ENCODE peak calls at places on chromosome 7, in five cellular contexts. One of them, this sample, is unnamed.

GRCh38 chr7:44196450-44196872 is 4.3 kb upstream of the YKT6 start:
- DNase-seq in H7: peak
- DNase-seq in tibial artery: no peak
- DNase-seq in WERI-Rb-1: peak
- DNase-seq in upper lobe of right lung: peak
- DNase-seq in this sample: no peak

GRCh38 chr7:156752371-156753297 is 112.1 kb downstream of the RNF32 start:
- DNase-seq in H7: no peak
- DNase-seq in tibial artery: no peak
- DNase-seq in WERI-Rb-1: no peak
- DNase-seq in upper lobe of right lung: no peak
- DNase-seq in this sample: peak

GRCh38 chr7:37040330-37040729 is 316.0 kb upstream of the AOAH start:
- DNase-seq in H7: no peak
- DNase-seq in tibial artery: no peak
- DNase-seq in WERI-Rb-1: no peak
- DNase-seq in upper lobe of right lung: no peak
- DNase-seq in this sample: no peak

GRCh38 chr7:21675255-21675654 is 132.4 kb downstream of the DNAH11 start:
- DNase-seq in H7: no peak
- DNase-seq in tibial artery: no peak
- DNase-seq in WERI-Rb-1: no peak
- DNase-seq in upper lobe of right lung: no peak
- DNase-seq in this sample: no peak

GRCh38 chr7:158815046-158815445 is 14.3 kb downstream of the ESYT2 start:
- DNase-seq in H7: peak
- DNase-seq in tibial artery: no peak
- DNase-seq in WERI-Rb-1: no peak
- DNase-seq in upper lobe of right lung: no peak
- DNase-seq in this sample: peak

GRCh38 chr7:135326636-135327280 is 93.1 kb downstream of the STRA8 start:
- DNase-seq in H7: no peak
- DNase-seq in tibial artery: no peak
- DNase-seq in WERI-Rb-1: no peak
- DNase-seq in upper lobe of right lung: no peak
- DNase-seq in this sample: no peak

GRCh38 chr7:14767716-14768425 is 134.7 kb downstream of the DGKB start:
- DNase-seq in H7: no peak
- DNase-seq in tibial artery: no peak
- DNase-seq in WERI-Rb-1: no peak
- DNase-seq in upper lobe of right lung: no peak
- DNase-seq in this sample: no peak

GRCh38 chr7:157432541-157432956 is 95.7 kb downstream of the DNAJB6 start:
- DNase-seq in H7: peak
- DNase-seq in tibial artery: peak
- DNase-seq in WERI-Rb-1: peak
- DNase-seq in upper lobe of right lung: peak
- DNase-seq in this sample: peak

GRCh38 chr7:7564323-7564780 is 2.3 kb upstream of the MIOS start:
- DNase-seq in H7: no peak
- DNase-seq in tibial artery: no peak
- DNase-seq in WERI-Rb-1: no peak
- DNase-seq in upper lobe of right lung: no peak
- DNase-seq in this sample: peak

GRCh38 chr7:7565018-7565680 is 1.5 kb upstream of the MIOS start:
- DNase-seq in H7: no peak
- DNase-seq in tibial artery: no peak
- DNase-seq in WERI-Rb-1: peak
- DNase-seq in upper lobe of right lung: no peak
- DNase-seq in this sample: no peak

GRCh38 chr7:7567898-7568531 is 1.3 kb downstream of the MIOS start:
- DNase-seq in H7: no peak
- DNase-seq in tibial artery: no peak
- DNase-seq in WERI-Rb-1: no peak
- DNase-seq in upper lobe of right lung: no peak
- DNase-seq in this sample: no peak

GRCh38 chr7:7566651-7567611 is at the start of gene MIOS:
- DNase-seq in H7: peak
- DNase-seq in tibial artery: peak
- DNase-seq in WERI-Rb-1: peak
- DNase-seq in upper lobe of right lung: peak
- DNase-seq in this sample: no peak

DNA sequence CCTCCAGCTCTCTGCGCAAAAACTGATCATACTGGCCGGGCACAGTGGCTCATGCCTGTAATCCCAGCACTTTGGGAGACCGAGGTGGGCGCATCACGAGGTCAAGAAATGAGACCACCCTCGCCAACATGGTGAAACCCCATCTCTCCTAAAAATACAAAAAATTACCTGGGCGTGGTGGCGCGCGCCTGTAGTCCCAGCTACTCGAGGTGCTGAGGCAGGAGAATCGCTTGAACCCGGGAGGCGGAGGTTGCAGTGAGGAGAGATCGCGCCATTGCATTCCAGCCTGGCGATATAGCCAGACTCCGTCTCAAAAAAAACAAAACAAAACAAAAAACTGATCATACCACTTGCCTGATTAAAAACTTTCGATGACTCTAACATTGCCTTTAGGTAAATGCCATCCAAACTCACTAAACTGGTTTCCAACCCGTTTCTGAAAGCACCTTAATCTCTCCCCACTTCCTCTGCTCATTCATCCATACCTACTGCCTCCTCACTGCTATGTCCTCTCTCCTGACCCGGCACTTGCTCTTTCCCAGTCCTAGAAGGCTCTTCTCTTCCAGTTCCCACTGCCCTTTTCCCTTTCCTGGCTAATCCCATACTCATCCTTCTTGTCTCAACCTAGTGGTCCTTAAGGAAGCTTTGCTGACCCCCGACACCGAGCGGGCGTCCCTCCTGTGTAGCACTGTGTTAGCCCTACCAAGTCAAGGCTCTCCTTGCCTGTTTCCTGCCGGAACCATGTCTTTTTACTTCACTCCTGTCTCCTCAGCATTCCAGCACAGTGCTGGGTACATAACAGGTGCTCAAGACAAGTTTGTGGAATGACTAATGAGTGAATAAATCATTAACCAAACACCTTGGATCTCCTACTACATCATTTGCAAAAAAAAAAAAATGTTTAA is 686 bp upstream of the MIOS start:
- DNase-seq in H7: peak
- DNase-seq in tibial artery: no peak
- DNase-seq in WERI-Rb-1: peak
- DNase-seq in upper lobe of right lung: no peak
- DNase-seq in this sample: no peak
- H3K4me3 ChIP-seq in H7: no peak
- H3K4me3 ChIP-seq in tibial artery: peak
- H3K4me3 ChIP-seq in WERI-Rb-1: peak
- H3K4me3 ChIP-seq in upper lobe of right lung: peak
- H3K4me3 ChIP-seq in this sample: peak

DNA sequence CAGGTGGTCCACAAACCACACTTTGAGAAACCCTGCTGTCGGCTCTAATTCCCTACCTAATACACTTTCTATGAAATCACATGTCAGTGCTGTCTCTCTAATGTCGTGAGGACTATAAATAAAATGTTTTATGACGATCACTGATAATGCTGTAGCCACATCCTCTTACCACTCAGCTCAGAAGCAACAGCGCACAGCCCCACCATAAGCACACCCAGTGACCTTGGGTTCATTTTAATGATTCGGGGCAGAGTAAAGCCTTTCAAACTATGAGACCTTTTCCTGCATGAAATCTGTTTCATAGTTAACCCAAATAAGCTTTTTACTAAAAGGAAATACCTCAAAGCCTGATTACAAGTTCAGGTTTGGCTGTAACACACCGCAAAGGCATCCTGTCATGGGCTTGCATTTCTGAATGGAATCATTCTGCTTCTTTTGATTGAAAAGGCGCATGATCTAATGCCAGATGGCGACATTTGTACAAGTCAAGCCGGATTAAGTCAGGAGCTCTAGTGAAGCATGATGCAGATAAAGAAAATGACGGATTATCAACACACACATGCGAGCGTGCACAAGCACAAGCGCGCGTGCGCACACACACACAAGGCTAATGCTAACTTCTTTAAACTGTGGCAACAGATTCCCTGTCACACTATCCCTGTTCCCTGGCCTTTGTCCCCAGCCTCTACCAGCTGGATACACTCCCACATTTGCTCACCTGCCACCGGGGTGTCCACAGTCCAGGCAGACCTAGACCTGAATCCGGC is 180.5 kb upstream of the PDE1C start:
- DNase-seq in H7: no peak
- DNase-seq in tibial artery: no peak
- DNase-seq in WERI-Rb-1: peak
- DNase-seq in upper lobe of right lung: no peak
- DNase-seq in this sample: no peak
- H3K4me3 ChIP-seq in H7: no peak
- H3K4me3 ChIP-seq in tibial artery: no peak
- H3K4me3 ChIP-seq in WERI-Rb-1: peak
- H3K4me3 ChIP-seq in upper lobe of right lung: no peak
- H3K4me3 ChIP-seq in this sample: no peak

GRCh38 chr7:99383203-99383602 is 8.7 kb downstream of the ARPC1B start:
- DNase-seq in H7: no peak
- DNase-seq in tibial artery: no peak
- DNase-seq in WERI-Rb-1: no peak
- DNase-seq in upper lobe of right lung: no peak
- DNase-seq in this sample: no peak

GRCh38 chr7:99380032-99380822 is 5.7 kb downstream of the ARPC1B start:
- DNase-seq in H7: peak
- DNase-seq in tibial artery: no peak
- DNase-seq in WERI-Rb-1: no peak
- DNase-seq in upper lobe of right lung: no peak
- DNase-seq in this sample: no peak

GRCh38 chr7:99380823-99381663 is 6.5 kb downstream of the ARPC1B start:
- DNase-seq in H7: no peak
- DNase-seq in tibial artery: no peak
- DNase-seq in WERI-Rb-1: no peak
- DNase-seq in upper lobe of right lung: no peak
- DNase-seq in this sample: no peak

GRCh38 chr7:99383791-99384370 is 9.4 kb downstream of the ARPC1B start:
- DNase-seq in H7: no peak
- DNase-seq in tibial artery: no peak
- DNase-seq in WERI-Rb-1: no peak
- DNase-seq in upper lobe of right lung: no peak
- DNase-seq in this sample: no peak

GRCh38 chr7:99381664-99382075 is 7.1 kb downstream of the ARPC1B start:
- DNase-seq in H7: peak
- DNase-seq in tibial artery: no peak
- DNase-seq in WERI-Rb-1: no peak
- DNase-seq in upper lobe of right lung: no peak
- DNase-seq in this sample: no peak
- H3K4me3 ChIP-seq in H7: no peak
- H3K4me3 ChIP-seq in tibial artery: no peak
- H3K4me3 ChIP-seq in WERI-Rb-1: no peak
- H3K4me3 ChIP-seq in upper lobe of right lung: no peak
- H3K4me3 ChIP-seq in this sample: no peak

GRCh38 chr7:18498327-18498726 is 2.8 kb downstream of the HDAC9 start:
- DNase-seq in H7: no peak
- DNase-seq in tibial artery: no peak
- DNase-seq in WERI-Rb-1: no peak
- DNase-seq in upper lobe of right lung: no peak
- DNase-seq in this sample: no peak

GRCh38 chr7:18496336-18496700 is 769 bp downstream of the HDAC9 start:
- DNase-seq in H7: no peak
- DNase-seq in tibial artery: no peak
- DNase-seq in WERI-Rb-1: no peak
- DNase-seq in upper lobe of right lung: no peak
- DNase-seq in this sample: no peak

GRCh38 chr7:18497082-18497481 is 1.5 kb downstream of the HDAC9 start:
- DNase-seq in H7: no peak
- DNase-seq in tibial artery: no peak
- DNase-seq in WERI-Rb-1: no peak
- DNase-seq in upper lobe of right lung: no peak
- DNase-seq in this sample: no peak

GRCh38 chr7:18497800-18498199 is 2.3 kb downstream of the HDAC9 start:
- DNase-seq in H7: no peak
- DNase-seq in tibial artery: no peak
- DNase-seq in WERI-Rb-1: no peak
- DNase-seq in upper lobe of right lung: no peak
- DNase-seq in this sample: no peak

DNA sequence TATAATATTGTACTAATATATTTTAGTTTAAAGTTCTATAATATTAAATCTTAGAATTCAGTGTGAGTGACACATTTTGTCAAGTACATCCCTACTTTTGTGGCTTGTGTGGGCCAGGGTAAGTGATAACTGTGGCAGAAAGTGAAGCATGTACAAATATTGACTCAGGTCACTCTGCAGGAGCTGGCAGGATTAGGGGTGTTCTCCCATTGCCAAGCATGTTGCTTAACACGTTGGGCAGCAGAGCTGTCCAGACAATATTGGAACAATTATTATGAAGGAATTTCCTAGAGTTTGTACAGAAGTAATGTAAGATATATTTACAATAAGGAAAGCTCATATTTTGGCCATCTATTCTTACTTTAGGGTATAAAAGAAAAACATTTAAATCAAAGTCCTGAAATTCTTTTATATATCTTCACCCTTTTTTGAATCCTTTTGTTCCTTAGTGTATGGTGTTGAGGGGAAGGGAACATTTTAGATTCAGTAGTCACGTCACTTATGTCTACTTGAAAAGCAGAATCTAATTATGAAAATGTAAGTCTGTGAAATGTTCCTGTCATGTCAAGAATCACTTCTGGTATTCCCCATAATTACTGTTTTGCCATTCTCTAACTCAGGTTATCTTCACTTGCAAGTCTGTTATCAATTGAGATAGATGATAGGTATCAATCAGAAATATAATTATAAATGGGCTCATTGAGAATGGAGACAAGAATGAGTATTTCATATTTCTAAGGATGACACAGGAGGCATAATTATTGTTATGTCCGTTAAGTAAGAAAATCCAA is 4.1 kb downstream of the HDAC9 start:
- DNase-seq in H7: no peak
- DNase-seq in tibial artery: peak
- DNase-seq in WERI-Rb-1: no peak
- DNase-seq in upper lobe of right lung: no peak
- DNase-seq in this sample: no peak
- H3K4me3 ChIP-seq in H7: no peak
- H3K4me3 ChIP-seq in tibial artery: no peak
- H3K4me3 ChIP-seq in WERI-Rb-1: no peak
- H3K4me3 ChIP-seq in upper lobe of right lung: no peak
- H3K4me3 ChIP-seq in this sample: no peak

DNA sequence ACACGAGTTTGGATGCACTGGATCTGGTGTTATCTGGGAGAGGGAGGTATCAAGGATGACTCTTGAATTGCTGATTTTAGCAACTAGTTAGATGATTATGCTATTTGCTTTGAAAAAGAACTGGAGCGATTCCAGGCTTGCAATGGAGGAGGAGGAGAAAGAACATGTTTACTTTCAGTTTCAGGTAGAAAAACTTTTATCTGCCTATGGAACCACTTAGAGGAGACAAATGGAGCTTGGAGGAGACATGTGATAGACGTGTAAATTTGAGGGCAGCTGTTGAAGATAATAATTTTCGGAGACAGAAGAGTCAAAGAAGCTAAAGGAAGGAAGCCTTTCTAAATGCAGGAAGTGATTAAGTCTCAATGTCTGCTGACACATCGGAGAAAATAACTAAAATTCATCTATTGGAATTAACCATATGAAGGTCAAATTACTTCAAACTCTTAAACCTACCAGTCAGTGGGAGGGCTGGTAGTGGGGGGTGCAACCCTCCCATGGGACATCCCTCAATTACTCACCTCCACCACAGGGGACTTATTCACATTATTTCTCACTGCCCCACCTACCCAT is 56.4 kb upstream of the GNAI1 start:
- DNase-seq in H7: no peak
- DNase-seq in tibial artery: no peak
- DNase-seq in WERI-Rb-1: no peak
- DNase-seq in upper lobe of right lung: no peak
- DNase-seq in this sample: no peak
- H3K4me3 ChIP-seq in H7: no peak
- H3K4me3 ChIP-seq in tibial artery: peak
- H3K4me3 ChIP-seq in WERI-Rb-1: no peak
- H3K4me3 ChIP-seq in upper lobe of right lung: peak
- H3K4me3 ChIP-seq in this sample: peak

This sample was measured in skeletal muscle cell.